ENCODE peak calls at places on chromosomes 16 and 17, in eight cellular contexts. One of them, this sample, is unnamed.

GRCh38 chr16:1208239-1208830 is 16.7 kb downstream of the TPSG1 start:
- DNase-seq in gastrocnemius medialis: no peak
- DNase-seq in activated T-cell treated with anti-CD3 and anti-CD28 coated beads for 1 hour: no peak
- DNase-seq in nucleus accumbens: no peak
- DNase-seq in SK-N-SH: no peak
- DNase-seq in putamen: no peak
- DNase-seq in spleen: no peak
- DNase-seq in heart right ventricle: no peak
- DNase-seq in this sample: no peak

GRCh38 chr17:72344613-72345012 is 223.8 kb downstream of the SOX9 start:
- DNase-seq in gastrocnemius medialis: no peak
- DNase-seq in activated T-cell treated with anti-CD3 and anti-CD28 coated beads for 1 hour: no peak
- DNase-seq in nucleus accumbens: no peak
- DNase-seq in SK-N-SH: no peak
- DNase-seq in putamen: no peak
- DNase-seq in spleen: no peak
- DNase-seq in heart right ventricle: no peak
- DNase-seq in this sample: no peak

GRCh38 chr17:82963104-82963950 is 116.1 kb upstream of the METRNL start:
- DNase-seq in gastrocnemius medialis: peak; percentile 50
- DNase-seq in activated T-cell treated with anti-CD3 and anti-CD28 coated beads for 1 hour: peak; percentile 26
- DNase-seq in nucleus accumbens: peak; percentile 31
- DNase-seq in SK-N-SH: peak; percentile 79
- DNase-seq in putamen: no peak
- DNase-seq in spleen: peak; percentile 94
- DNase-seq in heart right ventricle: peak; percentile 82
- DNase-seq in this sample: peak; percentile 62

GRCh38 chr17:51722994-51723393 is 435.5 kb downstream of the CA10 start:
- DNase-seq in gastrocnemius medialis: no peak
- DNase-seq in activated T-cell treated with anti-CD3 and anti-CD28 coated beads for 1 hour: no peak
- DNase-seq in nucleus accumbens: no peak
- DNase-seq in SK-N-SH: no peak
- DNase-seq in putamen: no peak
- DNase-seq in spleen: no peak
- DNase-seq in heart right ventricle: no peak
- DNase-seq in this sample: no peak

GRCh38 chr17:81426676-81427445 is 31.6 kb downstream of the BAHCC1 start:
- DNase-seq in gastrocnemius medialis: peak; percentile 70
- DNase-seq in activated T-cell treated with anti-CD3 and anti-CD28 coated beads for 1 hour: no peak
- DNase-seq in nucleus accumbens: peak; percentile 63
- DNase-seq in SK-N-SH: peak; percentile 84
- DNase-seq in putamen: no peak
- DNase-seq in spleen: no peak
- DNase-seq in heart right ventricle: no peak
- DNase-seq in this sample: no peak

GRCh38 chr16:30084816-30085159 is 6.9 kb downstream of the TBX6 start:
- DNase-seq in gastrocnemius medialis: no peak
- DNase-seq in activated T-cell treated with anti-CD3 and anti-CD28 coated beads for 1 hour: no peak
- DNase-seq in nucleus accumbens: no peak
- DNase-seq in SK-N-SH: no peak
- DNase-seq in putamen: no peak
- DNase-seq in spleen: no peak
- DNase-seq in heart right ventricle: peak; percentile 67
- DNase-seq in this sample: no peak

GRCh38 chr16:81371106-81371505 is 56.3 kb downstream of the GAN start:
- DNase-seq in gastrocnemius medialis: no peak
- DNase-seq in activated T-cell treated with anti-CD3 and anti-CD28 coated beads for 1 hour: no peak
- DNase-seq in nucleus accumbens: no peak
- DNase-seq in SK-N-SH: no peak
- DNase-seq in putamen: no peak
- DNase-seq in spleen: no peak
- DNase-seq in heart right ventricle: no peak
- DNase-seq in this sample: no peak

GRCh38 chr17:42098747-42099399 is 600 bp upstream of the ZNF385C start:
- DNase-seq in gastrocnemius medialis: no peak
- DNase-seq in activated T-cell treated with anti-CD3 and anti-CD28 coated beads for 1 hour: no peak
- DNase-seq in nucleus accumbens: no peak
- DNase-seq in SK-N-SH: peak; percentile 54
- DNase-seq in putamen: no peak
- DNase-seq in spleen: no peak
- DNase-seq in heart right ventricle: no peak
- DNase-seq in this sample: no peak

GRCh38 chr16:64641343-64641742 is 480.5 kb downstream of the CDH11 start:
- DNase-seq in gastrocnemius medialis: no peak
- DNase-seq in activated T-cell treated with anti-CD3 and anti-CD28 coated beads for 1 hour: no peak
- DNase-seq in nucleus accumbens: no peak
- DNase-seq in SK-N-SH: no peak
- DNase-seq in putamen: no peak
- DNase-seq in spleen: no peak
- DNase-seq in heart right ventricle: no peak
- DNase-seq in this sample: no peak

GRCh38 chr16:67718668-67719047 is 458 bp downstream of the GFOD2 start:
- DNase-seq in gastrocnemius medialis: no peak
- DNase-seq in activated T-cell treated with anti-CD3 and anti-CD28 coated beads for 1 hour: no peak
- DNase-seq in nucleus accumbens: peak; percentile 36
- DNase-seq in SK-N-SH: no peak
- DNase-seq in putamen: no peak
- DNase-seq in spleen: no peak
- DNase-seq in heart right ventricle: no peak
- DNase-seq in this sample: no peak

This sample was measured in GM10248.